ENCODE peak calls at places on chromosomes 5 and 9, in seven cellular contexts. One of them, this sample, is unnamed.

GRCh38 chr5:79936644-79937216 is 54.3 kb downstream of the MTX3 start:
- DNase-seq in NCI-H345: no peak
- DNase-seq in breast epithelium: no peak
- DNase-seq in iris pigment epithelial cell: peak; percentile 45
- DNase-seq in CD4-positive, CD25-positive, alpha-beta regulatory T cell: no peak
- DNase-seq in endothelial cell: no peak
- DNase-seq in OCI-LY7: no peak
- DNase-seq in this sample: no peak

GRCh38 chr5:74851684-74852353 is 14.4 kb downstream of the FAM169A start:
- DNase-seq in NCI-H345: no peak
- DNase-seq in breast epithelium: no peak
- DNase-seq in iris pigment epithelial cell: peak; percentile 52
- DNase-seq in CD4-positive, CD25-positive, alpha-beta regulatory T cell: peak; percentile 68
- DNase-seq in endothelial cell: no peak
- DNase-seq in OCI-LY7: no peak
- DNase-seq in this sample: no peak

GRCh38 chr9:35519697-35520403 is 29.9 kb downstream of the RUSC2 start:
- DNase-seq in NCI-H345: no peak
- DNase-seq in breast epithelium: no peak
- DNase-seq in iris pigment epithelial cell: no peak
- DNase-seq in CD4-positive, CD25-positive, alpha-beta regulatory T cell: no peak
- DNase-seq in endothelial cell: no peak
- DNase-seq in OCI-LY7: no peak
- DNase-seq in this sample: no peak

GRCh38 chr9:136945333-136946227 is 537 bp downstream of the C8G start:
- DNase-seq in NCI-H345: no peak
- DNase-seq in breast epithelium: no peak
- DNase-seq in iris pigment epithelial cell: no peak
- DNase-seq in CD4-positive, CD25-positive, alpha-beta regulatory T cell: no peak
- DNase-seq in endothelial cell: no peak
- DNase-seq in OCI-LY7: no peak
- DNase-seq in this sample: no peak

GRCh38 chr5:142664067-142664466 is 21.8 kb downstream of the FGF1 start:
- DNase-seq in NCI-H345: no peak
- DNase-seq in breast epithelium: no peak
- DNase-seq in iris pigment epithelial cell: no peak
- DNase-seq in CD4-positive, CD25-positive, alpha-beta regulatory T cell: no peak
- DNase-seq in endothelial cell: no peak
- DNase-seq in OCI-LY7: no peak
- DNase-seq in this sample: no peak

GRCh38 chr9:114117996-114118830 is 19.1 kb upstream of the KIF12 start:
- DNase-seq in NCI-H345: peak; percentile 38
- DNase-seq in breast epithelium: no peak
- DNase-seq in iris pigment epithelial cell: no peak
- DNase-seq in CD4-positive, CD25-positive, alpha-beta regulatory T cell: no peak
- DNase-seq in endothelial cell: no peak
- DNase-seq in OCI-LY7: no peak
- DNase-seq in this sample: peak; percentile 9

GRCh38 chr9:91127653-91128052 is 234.1 kb downstream of the AUH start:
- DNase-seq in NCI-H345: no peak
- DNase-seq in breast epithelium: no peak
- DNase-seq in iris pigment epithelial cell: peak; percentile 45
- DNase-seq in CD4-positive, CD25-positive, alpha-beta regulatory T cell: no peak
- DNase-seq in endothelial cell: no peak
- DNase-seq in OCI-LY7: no peak
- DNase-seq in this sample: no peak

GRCh38 chr9:136190656-136191548 is 14.0 kb downstream of the LHX3 start:
- DNase-seq in NCI-H345: no peak
- DNase-seq in breast epithelium: no peak
- DNase-seq in iris pigment epithelial cell: no peak
- DNase-seq in CD4-positive, CD25-positive, alpha-beta regulatory T cell: no peak
- DNase-seq in endothelial cell: no peak
- DNase-seq in OCI-LY7: no peak
- DNase-seq in this sample: no peak

GRCh38 chr5:110054240-110054639 is 364.5 kb downstream of the MAN2A1 start:
- DNase-seq in NCI-H345: peak; percentile 85
- DNase-seq in breast epithelium: no peak
- DNase-seq in iris pigment epithelial cell: peak; percentile 82
- DNase-seq in CD4-positive, CD25-positive, alpha-beta regulatory T cell: peak; percentile 93
- DNase-seq in endothelial cell: peak; percentile 11
- DNase-seq in OCI-LY7: peak; percentile 92
- DNase-seq in this sample: peak; percentile 19

GRCh38 chr9:123302348-123303214 is 34.2 kb upstream of the STRBP start:
- DNase-seq in NCI-H345: no peak
- DNase-seq in breast epithelium: no peak
- DNase-seq in iris pigment epithelial cell: no peak
- DNase-seq in CD4-positive, CD25-positive, alpha-beta regulatory T cell: no peak
- DNase-seq in endothelial cell: no peak
- DNase-seq in OCI-LY7: no peak
- DNase-seq in this sample: no peak

GRCh38 chr5:175288048-175288621 is 155.8 kb downstream of the DRD1 start:
- DNase-seq in NCI-H345: peak; percentile 16
- DNase-seq in breast epithelium: no peak
- DNase-seq in iris pigment epithelial cell: peak; percentile 22
- DNase-seq in CD4-positive, CD25-positive, alpha-beta regulatory T cell: no peak
- DNase-seq in endothelial cell: no peak
- DNase-seq in OCI-LY7: no peak
- DNase-seq in this sample: no peak

GRCh38 chr9:128249914-128250838 is 25.6 kb downstream of the GOLGA2 start:
- DNase-seq in NCI-H345: peak; percentile 18
- DNase-seq in breast epithelium: peak; percentile 93
- DNase-seq in iris pigment epithelial cell: peak; percentile 85
- DNase-seq in CD4-positive, CD25-positive, alpha-beta regulatory T cell: peak; percentile 89
- DNase-seq in endothelial cell: peak; percentile 96
- DNase-seq in OCI-LY7: peak; percentile 92
- DNase-seq in this sample: no peak

This sample was measured in NCI-H774.